ENCODE peak calls at places on chromosomes 12 and 14, in six cellular contexts. One of them, this sample, is unnamed.

GRCh38 chr14:35405304-35405996 is 901 bp upstream of the NFKBIA start:
- DNase-seq in cardiac fibroblast: peak
- DNase-seq in pancreas: no peak
- DNase-seq in psoas muscle: no peak
- DNase-seq in fibroblast of pulmonary artery: no peak
- DNase-seq in MM.1S: no peak
- DNase-seq in this sample: no peak

GRCh38 chr12:107400686-107401447 is 284.7 kb upstream of the PWP1 start:
- DNase-seq in MM.1S: no peak
- DNase-seq in cardiac fibroblast: peak
- DNase-seq in fibroblast of pulmonary artery: peak
- DNase-seq in pancreas: no peak
- DNase-seq in psoas muscle: no peak
- DNase-seq in this sample: peak

GRCh38 chr12:89059721-89060120 is 292.6 kb downstream of the DUSP6 start:
- DNase-seq in cardiac fibroblast: no peak
- DNase-seq in psoas muscle: no peak
- DNase-seq in pancreas: no peak
- DNase-seq in MM.1S: no peak
- DNase-seq in fibroblast of pulmonary artery: no peak
- DNase-seq in this sample: no peak

GRCh38 chr12:114935658-114936057 is 251.7 kb upstream of the TBX3 start:
- DNase-seq in pancreas: no peak
- DNase-seq in fibroblast of pulmonary artery: no peak
- DNase-seq in psoas muscle: no peak
- DNase-seq in MM.1S: no peak
- DNase-seq in cardiac fibroblast: no peak
- DNase-seq in this sample: no peak

GRCh38 chr14:76644875-76645518 is 116.3 kb upstream of the VASH1 start:
- DNase-seq in cardiac fibroblast: peak
- DNase-seq in MM.1S: no peak
- DNase-seq in psoas muscle: no peak
- DNase-seq in pancreas: no peak
- DNase-seq in fibroblast of pulmonary artery: peak
- DNase-seq in this sample: peak

GRCh38 chr12:102948941-102949352 is 8.5 kb upstream of the ASCL1 start:
- DNase-seq in MM.1S: peak
- DNase-seq in fibroblast of pulmonary artery: peak
- DNase-seq in psoas muscle: peak
- DNase-seq in cardiac fibroblast: peak
- DNase-seq in pancreas: peak
- DNase-seq in this sample: peak

GRCh38 chr14:94447986-94448808 is 4.4 kb downstream of the SERPINA11 start:
- DNase-seq in fibroblast of pulmonary artery: no peak
- DNase-seq in psoas muscle: no peak
- DNase-seq in pancreas: no peak
- DNase-seq in cardiac fibroblast: no peak
- DNase-seq in MM.1S: no peak
- DNase-seq in this sample: no peak

GRCh38 chr12:130537051-130537450 is 179.0 kb downstream of the RIMBP2 start:
- DNase-seq in cardiac fibroblast: no peak
- DNase-seq in psoas muscle: no peak
- DNase-seq in fibroblast of pulmonary artery: no peak
- DNase-seq in MM.1S: no peak
- DNase-seq in pancreas: no peak
- DNase-seq in this sample: no peak

GRCh38 chr12:71162832-71163711 is 5.3 kb upstream of the TSPAN8 start:
- DNase-seq in pancreas: no peak
- DNase-seq in MM.1S: no peak
- DNase-seq in fibroblast of pulmonary artery: no peak
- DNase-seq in cardiac fibroblast: no peak
- DNase-seq in psoas muscle: no peak
- DNase-seq in this sample: no peak

GRCh38 chr14:63375772-63376171 is 57.0 kb upstream of the GPHB5 start:
- DNase-seq in psoas muscle: no peak
- DNase-seq in fibroblast of pulmonary artery: peak
- DNase-seq in MM.1S: no peak
- DNase-seq in cardiac fibroblast: peak
- DNase-seq in pancreas: no peak
- DNase-seq in this sample: peak

GRCh38 chr12:125470838-125471775 is 405.9 kb downstream of the AACS start:
- DNase-seq in fibroblast of pulmonary artery: no peak
- DNase-seq in MM.1S: no peak
- DNase-seq in psoas muscle: no peak
- DNase-seq in pancreas: no peak
- DNase-seq in cardiac fibroblast: peak
- DNase-seq in this sample: peak

GRCh38 chr14:31442284-31442683 is 15.0 kb downstream of the DTD2 start:
- DNase-seq in psoas muscle: no peak
- DNase-seq in cardiac fibroblast: no peak
- DNase-seq in fibroblast of pulmonary artery: no peak
- DNase-seq in MM.1S: no peak
- DNase-seq in pancreas: no peak
- DNase-seq in this sample: no peak

GRCh38 chr12:20523658-20524057 is 155.3 kb downstream of the PDE3A start:
- DNase-seq in psoas muscle: no peak
- DNase-seq in pancreas: no peak
- DNase-seq in MM.1S: no peak
- DNase-seq in fibroblast of pulmonary artery: peak
- DNase-seq in cardiac fibroblast: peak
- DNase-seq in this sample: no peak

GRCh38 chr12:51217968-51218606 is at the start of gene POU6F1:
- DNase-seq in fibroblast of pulmonary artery: peak
- DNase-seq in pancreas: peak
- DNase-seq in cardiac fibroblast: peak
- DNase-seq in psoas muscle: peak
- DNase-seq in MM.1S: peak
- DNase-seq in this sample: peak

GRCh38 chr14:93171366-93171765 is 13.3 kb downstream of the MOAP1 start:
- DNase-seq in MM.1S: no peak
- DNase-seq in psoas muscle: no peak
- DNase-seq in cardiac fibroblast: no peak
- DNase-seq in pancreas: no peak
- DNase-seq in fibroblast of pulmonary artery: no peak
- DNase-seq in this sample: no peak

GRCh38 chr12:28620281-28620680 is 430.0 kb downstream of the CCDC91 start:
- DNase-seq in psoas muscle: no peak
- DNase-seq in fibroblast of pulmonary artery: no peak
- DNase-seq in cardiac fibroblast: no peak
- DNase-seq in pancreas: no peak
- DNase-seq in MM.1S: no peak
- DNase-seq in this sample: no peak

GRCh38 chr12:25701290-25701689 is 148.2 kb upstream of the LMNTD1 start:
- DNase-seq in fibroblast of pulmonary artery: peak
- DNase-seq in pancreas: no peak
- DNase-seq in psoas muscle: no peak
- DNase-seq in cardiac fibroblast: peak
- DNase-seq in MM.1S: no peak
- DNase-seq in this sample: peak

GRCh38 chr14:79573486-79573885 is 637.8 kb downstream of the DIO2 start:
- DNase-seq in cardiac fibroblast: no peak
- DNase-seq in MM.1S: no peak
- DNase-seq in fibroblast of pulmonary artery: peak
- DNase-seq in pancreas: no peak
- DNase-seq in psoas muscle: no peak
- DNase-seq in this sample: peak

GRCh38 chr14:47785041-47785440 is 109.6 kb upstream of the MDGA2 start:
- DNase-seq in fibroblast of pulmonary artery: no peak
- DNase-seq in pancreas: no peak
- DNase-seq in MM.1S: no peak
- DNase-seq in psoas muscle: no peak
- DNase-seq in cardiac fibroblast: no peak
- DNase-seq in this sample: no peak

GRCh38 chr12:128795530-128796361 is 28.0 kb downstream of the SLC15A4 start:
- DNase-seq in MM.1S: no peak
- DNase-seq in cardiac fibroblast: no peak
- DNase-seq in pancreas: no peak
- DNase-seq in psoas muscle: no peak
- DNase-seq in fibroblast of pulmonary artery: no peak
- DNase-seq in this sample: no peak

GRCh38 chr12:130049666-130050065 is 112.6 kb upstream of the FZD10 start:
- DNase-seq in psoas muscle: no peak
- DNase-seq in fibroblast of pulmonary artery: no peak
- DNase-seq in pancreas: no peak
- DNase-seq in cardiac fibroblast: no peak
- DNase-seq in MM.1S: no peak
- DNase-seq in this sample: no peak

GRCh38 chr12:49909826-49910225 is 6.1 kb upstream of the FAIM2 start:
- DNase-seq in cardiac fibroblast: no peak
- DNase-seq in pancreas: no peak
- DNase-seq in MM.1S: no peak
- DNase-seq in fibroblast of pulmonary artery: peak
- DNase-seq in psoas muscle: no peak
- DNase-seq in this sample: no peak

GRCh38 chr12:2691340-2692111 is 103.2 kb upstream of the FKBP4 start:
- DNase-seq in MM.1S: peak
- DNase-seq in psoas muscle: no peak
- DNase-seq in fibroblast of pulmonary artery: peak
- DNase-seq in pancreas: no peak
- DNase-seq in cardiac fibroblast: no peak
- DNase-seq in this sample: no peak

GRCh38 chr12:46843811-46844210 is 18.0 kb upstream of the SLC38A4 start:
- DNase-seq in pancreas: no peak
- DNase-seq in MM.1S: no peak
- DNase-seq in cardiac fibroblast: peak
- DNase-seq in fibroblast of pulmonary artery: peak
- DNase-seq in psoas muscle: no peak
- DNase-seq in this sample: no peak

GRCh38 chr14:61388976-61389576 is 67.7 kb downstream of the PRKCH start:
- DNase-seq in cardiac fibroblast: peak
- DNase-seq in fibroblast of pulmonary artery: peak
- DNase-seq in pancreas: no peak
- DNase-seq in psoas muscle: no peak
- DNase-seq in MM.1S: no peak
- DNase-seq in this sample: no peak

GRCh38 chr12:24034894-24035293 is 85.4 kb upstream of the SOX5 start:
- DNase-seq in fibroblast of pulmonary artery: no peak
- DNase-seq in pancreas: no peak
- DNase-seq in MM.1S: no peak
- DNase-seq in psoas muscle: no peak
- DNase-seq in cardiac fibroblast: no peak
- DNase-seq in this sample: no peak

GRCh38 chr12:122981587-122982493 is 1.4 kb downstream of the ARL6IP4 start:
- DNase-seq in MM.1S: no peak
- DNase-seq in cardiac fibroblast: no peak
- DNase-seq in pancreas: no peak
- DNase-seq in fibroblast of pulmonary artery: no peak
- DNase-seq in psoas muscle: no peak
- DNase-seq in this sample: no peak

GRCh38 chr14:33897878-33898535 is 52.9 kb downstream of the EGLN3 start:
- DNase-seq in MM.1S: no peak
- DNase-seq in psoas muscle: no peak
- DNase-seq in cardiac fibroblast: no peak
- DNase-seq in fibroblast of pulmonary artery: no peak
- DNase-seq in pancreas: no peak
- DNase-seq in this sample: no peak

GRCh38 chr12:64459388-64460024 is 7.6 kb downstream of the TBK1 start:
- DNase-seq in fibroblast of pulmonary artery: no peak
- DNase-seq in psoas muscle: no peak
- DNase-seq in cardiac fibroblast: peak
- DNase-seq in MM.1S: peak
- DNase-seq in pancreas: no peak
- DNase-seq in this sample: no peak

GRCh38 chr12:1928439-1929121 is 10.1 kb upstream of the CACNA2D4 start:
- DNase-seq in psoas muscle: no peak
- DNase-seq in cardiac fibroblast: no peak
- DNase-seq in fibroblast of pulmonary artery: no peak
- DNase-seq in pancreas: no peak
- DNase-seq in MM.1S: no peak
- DNase-seq in this sample: no peak

GRCh38 chr14:22180045-22180444 is 409.0 kb downstream of the DAD1 start:
- DNase-seq in psoas muscle: no peak
- DNase-seq in cardiac fibroblast: no peak
- DNase-seq in fibroblast of pulmonary artery: no peak
- DNase-seq in pancreas: no peak
- DNase-seq in MM.1S: no peak
- DNase-seq in this sample: no peak

GRCh38 chr14:90795744-90796143 is 20.5 kb downstream of the TTC7B start:
- DNase-seq in MM.1S: no peak
- DNase-seq in psoas muscle: no peak
- DNase-seq in fibroblast of pulmonary artery: peak
- DNase-seq in cardiac fibroblast: peak
- DNase-seq in pancreas: no peak
- DNase-seq in this sample: peak
- TF ChIP-seq CTCF in MM.1S: no peak
- TF ChIP-seq CTCF in psoas muscle: no peak
- TF ChIP-seq CTCF in fibroblast of pulmonary artery: no peak
- TF ChIP-seq CTCF in cardiac fibroblast: peak
- TF ChIP-seq CTCF in pancreas: no peak
- TF ChIP-seq CTCF in this sample: no peak

GRCh38 chr14:69288001-69288771 is 28.2 kb downstream of the GALNT16 start:
- DNase-seq in MM.1S: no peak
- DNase-seq in cardiac fibroblast: peak
- DNase-seq in pancreas: no peak
- DNase-seq in psoas muscle: peak
- DNase-seq in fibroblast of pulmonary artery: peak
- DNase-seq in this sample: peak
- TF ChIP-seq CTCF in MM.1S: no peak
- TF ChIP-seq CTCF in cardiac fibroblast: peak
- TF ChIP-seq CTCF in pancreas: no peak
- TF ChIP-seq CTCF in psoas muscle: no peak
- TF ChIP-seq CTCF in fibroblast of pulmonary artery: peak
- TF ChIP-seq CTCF in this sample: peak

GRCh38 chr12:57031228-57031670 is 14.9 kb upstream of the TAC3 start:
- DNase-seq in MM.1S: peak
- DNase-seq in fibroblast of pulmonary artery: no peak
- DNase-seq in cardiac fibroblast: no peak
- DNase-seq in psoas muscle: no peak
- DNase-seq in pancreas: no peak
- DNase-seq in this sample: no peak
- TF ChIP-seq CTCF in MM.1S: peak
- TF ChIP-seq CTCF in fibroblast of pulmonary artery: no peak
- TF ChIP-seq CTCF in cardiac fibroblast: no peak
- TF ChIP-seq CTCF in psoas muscle: no peak
- TF ChIP-seq CTCF in pancreas: no peak
- TF ChIP-seq CTCF in this sample: no peak

GRCh38 chr12:113118142-113118541 is 17.4 kb downstream of the RASAL1 start:
- DNase-seq in fibroblast of pulmonary artery: no peak
- DNase-seq in MM.1S: no peak
- DNase-seq in psoas muscle: no peak
- DNase-seq in cardiac fibroblast: no peak
- DNase-seq in pancreas: no peak
- DNase-seq in this sample: no peak

GRCh38 chr12:113115455-113116126 is 20.0 kb downstream of the RASAL1 start:
- DNase-seq in MM.1S: no peak
- DNase-seq in pancreas: no peak
- DNase-seq in psoas muscle: no peak
- DNase-seq in cardiac fibroblast: no peak
- DNase-seq in fibroblast of pulmonary artery: no peak
- DNase-seq in this sample: no peak

GRCh38 chr12:113119980-113120669 is 15.4 kb downstream of the RASAL1 start:
- DNase-seq in psoas muscle: no peak
- DNase-seq in pancreas: no peak
- DNase-seq in cardiac fibroblast: no peak
- DNase-seq in fibroblast of pulmonary artery: no peak
- DNase-seq in MM.1S: no peak
- DNase-seq in this sample: no peak

GRCh38 chr12:113114447-113115178 is 20.9 kb downstream of the RASAL1 start:
- DNase-seq in MM.1S: no peak
- DNase-seq in fibroblast of pulmonary artery: no peak
- DNase-seq in cardiac fibroblast: no peak
- DNase-seq in pancreas: no peak
- DNase-seq in psoas muscle: no peak
- DNase-seq in this sample: no peak

GRCh38 chr12:113116875-113117274 is 18.7 kb downstream of the RASAL1 start:
- DNase-seq in fibroblast of pulmonary artery: no peak
- DNase-seq in MM.1S: no peak
- DNase-seq in psoas muscle: no peak
- DNase-seq in pancreas: no peak
- DNase-seq in cardiac fibroblast: no peak
- DNase-seq in this sample: no peak
- TF ChIP-seq CTCF in fibroblast of pulmonary artery: no peak
- TF ChIP-seq CTCF in MM.1S: no peak
- TF ChIP-seq CTCF in psoas muscle: no peak
- TF ChIP-seq CTCF in pancreas: no peak
- TF ChIP-seq CTCF in cardiac fibroblast: no peak
- TF ChIP-seq CTCF in this sample: no peak

This sample was measured in astrocyte of the cerebellum.